ENCODE peak calls at places on chromosomes 12 and 14, in seven cellular contexts. M is glutamatergic neuron, B is cardiac fibroblast, X is GM12865, C is uterus, F is endothelial cell of umbilical vein, U is endodermal cell. I is an unnamed sample.
A peak's percentile ranks its signal among the peaks of the same experiment; 100 is the strongest.

GRCh38 chr12:105205322-105206048 is 30.5 kb downstream of the APPL2 start:
- DNase-seq in M (no peak), B (no peak), U (no peak), F (no peak), C (no peak), X (no peak), I (no peak)

GRCh38 chr12:95591731-95592130 is 40.5 kb upstream of the USP44 start:
- DNase-seq in C (no peak), F (no peak), U (no peak), B (peak; percentile 63), M (no peak), X (no peak), I (no peak)

GRCh38 chr12:122356192-122356635 is 66.3 kb downstream of the CLIP1 start:
- DNase-seq in U (peak; percentile 85), B (peak; percentile 86), C (peak; percentile 48), M (peak; percentile 52), F (peak; percentile 69), X (peak; percentile 68), I (peak; percentile 53)

GRCh38 chr14:65478596-65478995 is 66.1 kb downstream of the FUT8 start:
- DNase-seq in C (no peak), F (peak; percentile 64), X (peak; percentile 55), B (peak; percentile 61), U (no peak), M (no peak), I (no peak)

GRCh38 chr12:102169922-102170698 is 27.5 kb downstream of the PMCH start:
- DNase-seq in F (peak; percentile 69), X (peak; percentile 59), C (no peak), M (no peak), U (no peak), B (peak; percentile 58), I (no peak)

GRCh38 chr12:84572186-84572585 is 340.4 kb downstream of the SLC6A15 start:
- DNase-seq in M (no peak), X (no peak), F (no peak), C (no peak), U (no peak), B (no peak), I (no peak)

GRCh38 chr12:28591831-28592230 is 401.6 kb downstream of the CCDC91 start:
- DNase-seq in B (no peak), U (no peak), M (no peak), X (no peak), F (no peak), C (no peak), I (no peak)

GRCh38 chr14:44649056-44649455 is 142.0 kb upstream of the FSCB start:
- DNase-seq in F (no peak), C (no peak), U (no peak), X (no peak), M (no peak), B (no peak), I (no peak)

GRCh38 chr14:97264516-97265230 is 467.5 kb downstream of the VRK1 start:
- DNase-seq in X (no peak), B (no peak), C (no peak), M (no peak), U (no peak), F (no peak), I (no peak)

GRCh38 chr14:77085538-77085937 is 12.5 kb upstream of the CIPC start:
- DNase-seq in X (no peak), M (no peak), C (no peak), U (peak; percentile 80), B (no peak), F (no peak), I (peak; percentile 20)

GRCh38 chr12:60035835-60036234 is 440.0 kb downstream of the SLC16A7 start:
- DNase-seq in B (peak; percentile 35), F (peak; percentile 84), U (no peak), C (no peak), X (no peak), M (no peak), I (no peak)

GRCh38 chr14:58191763-58192596 is 8.0 kb upstream of the ACTR10 start:
- DNase-seq in C (no peak), M (no peak), U (no peak), F (no peak), B (no peak), X (no peak), I (no peak)

GRCh38 chr12:25420116-25420515 is 133.0 kb downstream of the LMNTD1 start:
- DNase-seq in B (no peak), F (no peak), U (no peak), M (no peak), C (no peak), X (no peak), I (no peak)

GRCh38 chr14:23147676-23148075 is 28.6 kb upstream of the CEBPE start:
- DNase-seq in M (no peak), X (no peak), U (no peak), C (peak; percentile 89), B (peak; percentile 31), F (peak; percentile 39), I (no peak)

GRCh38 chr12:44875954-44876553 is at the start of gene NELL2:
- DNase-seq in X (peak; percentile 20), U (peak; percentile 96), M (peak; percentile 86), F (peak; percentile 8), B (peak; percentile 16), C (no peak), I (peak; percentile 63)

GRCh38 chr14:34331728-34332623 is 130.1 kb downstream of the SPTSSA start:
- DNase-seq in U (peak; percentile 93), C (peak; percentile 40), B (peak; percentile 67), M (peak; percentile 80), F (peak; percentile 51), X (peak; percentile 79), I (peak; percentile 74)

GRCh38 chr14:50039734-50040400 is 76.5 kb downstream of the VCPKMT start:
- DNase-seq in B (peak; percentile 67), X (peak; percentile 46), C (no peak), F (no peak), M (no peak), U (no peak), I (no peak)

GRCh38 chr14:72780771-72781170 is 113.1 kb downstream of the DPF3 start:
- DNase-seq in U (no peak), M (no peak), B (peak; percentile 71), X (no peak), F (no peak), C (no peak), I (no peak)

GRCh38 chr14:32985881-32986280 is 47.2 kb downstream of the NPAS3 start:
- DNase-seq in X (no peak), C (no peak), M (no peak), B (peak; percentile 33), F (no peak), U (no peak), I (peak; percentile 14)

GRCh38 chr14:90704362-90705051 is 111.7 kb downstream of the TTC7B start:
- DNase-seq in B (peak; percentile 27), C (no peak), U (no peak), F (no peak), X (no peak), M (no peak), I (no peak)

GRCh38 chr12:68867606-68868005 is 59.6 kb downstream of the MDM2 start:
- DNase-seq in X (no peak), B (no peak), M (no peak), U (peak; percentile 86), C (no peak), F (no peak), I (no peak)

GRCh38 chr12:96719671-96720362 is 187.2 kb upstream of the NEDD1 start:
- DNase-seq in B (peak; percentile 47), X (peak; percentile 66), U (no peak), M (no peak), C (no peak), F (peak; percentile 63), I (no peak)

GRCh38 chr12:92827836-92828431 is 101.2 kb downstream of the EEA1 start:
- DNase-seq in X (peak; percentile 70), M (peak; percentile 23), C (no peak), U (peak; percentile 73), B (peak; percentile 75), F (peak; percentile 69), I (peak; percentile 25)

GRCh38 chr14:103103461-103104388 is 9.2 kb downstream of the EXOC3L4 start:
- DNase-seq in F (no peak), U (peak; percentile 79), M (peak; percentile 77), C (no peak), X (peak; percentile 42), B (peak; percentile 50), I (no peak)

DNA sequence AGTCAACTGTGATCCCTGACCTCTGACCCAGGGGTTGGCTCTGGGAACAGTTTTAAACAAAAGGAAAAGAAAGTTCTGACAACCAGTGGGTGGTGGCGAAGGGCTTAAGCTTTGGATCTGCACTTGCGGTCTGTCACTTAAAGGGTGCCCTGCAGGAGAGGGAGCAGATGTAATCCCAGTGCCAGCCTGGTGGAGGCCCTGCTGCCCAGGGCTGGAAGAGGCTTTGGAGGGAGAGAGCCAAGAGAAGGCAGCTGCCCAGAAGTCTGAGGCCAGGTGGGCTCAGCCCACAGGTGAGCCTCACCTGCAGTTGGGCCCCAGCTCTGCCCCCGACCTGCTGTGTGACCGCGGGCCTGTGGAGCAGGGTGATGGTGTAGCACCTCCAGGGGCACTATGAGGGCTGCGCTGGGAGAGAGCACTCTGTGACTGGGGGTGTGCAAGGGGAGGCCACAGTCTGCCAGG is 19.1 kb downstream of the SH2B3 start:
- DNase-seq in M (no peak), F (no peak), X (no peak), B (no peak), C (no peak), U (peak; percentile 94), I (no peak)
- TF ChIP-seq CTCF in M (no peak), F (peak; percentile 17), X (peak; percentile 27), B (no peak), C (no peak), U (peak; percentile 74), I (no peak)

GRCh38 chr12:67663121-67663520 is 14.6 kb downstream of the DYRK2 start:
- DNase-seq in M (no peak), U (no peak), C (no peak), B (peak; percentile 69), X (no peak), F (no peak), I (no peak)
- TF ChIP-seq CTCF in M (no peak), U (no peak), C (peak; percentile 12), B (no peak), X (no peak), F (no peak), I (no peak)

GRCh38 chr12:106897082-106897481 is 58.6 kb upstream of the TMEM263 start:
- DNase-seq in X (no peak), M (no peak), U (no peak), C (no peak), B (peak; percentile 40), F (peak; percentile 13), I (no peak)
- TF ChIP-seq CTCF in X (no peak), M (no peak), U (no peak), C (no peak), B (no peak), F (no peak), I (no peak)

DNA sequence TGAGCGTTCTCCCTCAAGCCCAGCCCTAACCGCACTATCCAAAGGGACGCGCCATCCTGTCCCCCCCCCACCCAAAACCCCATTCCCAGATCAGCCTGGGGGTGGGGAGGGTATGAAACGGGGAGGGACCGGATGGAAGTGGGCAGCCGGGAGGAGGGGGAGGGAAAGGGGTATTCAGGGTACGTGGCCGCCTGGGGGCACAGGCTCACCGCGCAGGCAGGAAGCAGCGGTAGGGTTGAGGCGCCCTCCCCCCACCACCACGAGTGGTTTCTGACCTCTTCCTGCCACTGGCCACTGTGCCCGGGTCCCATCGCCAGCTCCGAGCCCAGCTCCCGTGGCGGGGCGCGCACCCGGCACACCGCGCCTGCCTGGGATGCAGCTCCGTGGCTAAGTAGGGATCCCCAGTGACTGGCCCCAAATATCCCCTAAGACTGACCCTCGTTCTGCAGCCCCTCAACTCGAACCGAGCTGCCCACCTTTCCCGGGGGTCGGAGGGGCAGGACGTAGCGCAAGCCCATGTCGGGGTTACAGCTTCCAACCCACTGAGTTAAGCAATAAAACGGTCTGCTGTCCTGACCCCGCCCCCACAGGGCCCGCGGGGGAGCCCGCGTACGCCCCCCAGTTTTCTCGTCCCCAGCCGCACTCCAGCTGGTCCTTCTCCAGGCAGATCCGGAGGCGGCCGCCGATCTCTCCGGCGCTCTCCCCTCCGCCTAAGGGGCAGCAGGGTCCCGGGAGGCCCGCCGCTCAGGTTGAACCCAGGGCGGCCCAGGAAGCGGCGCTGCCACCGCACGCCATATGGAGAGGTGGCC is 1.2 kb downstream of the ACTN1 start:
- DNase-seq in X (peak; percentile 66), U (peak; percentile 80), B (peak; percentile 94), C (peak; percentile 91), F (peak; percentile 78), M (peak; percentile 72), I (peak; percentile 44)
- TF ChIP-seq CTCF in X (no peak), U (peak; percentile 33), B (peak; percentile 2), C (peak; percentile 17), F (no peak), M (no peak), I (no peak)

I was measured in neural crest cell.